ENCODE peak calls at places on chromosome 10, in eight cellular contexts. One of them, this sample, is unnamed.

GRCh38 chr10:77391605-77392235 is 245.9 kb downstream of the KCNMA1 start:
- DNase-seq in HCT116: peak; percentile 74
- DNase-seq in GM12878: no peak
- DNase-seq in GM23248: peak; percentile 88
- DNase-seq in endothelial cell of umbilical vein: peak; percentile 63
- DNase-seq in PC-3: peak; percentile 100
- DNase-seq in neuronal stem cell: peak; percentile 84
- DNase-seq in DND-41: peak; percentile 51
- DNase-seq in this sample: peak; percentile 13

GRCh38 chr10:79054203-79055099 is 14.3 kb upstream of the ZMIZ1 start:
- DNase-seq in endothelial cell of umbilical vein: no peak
- DNase-seq in GM12878: no peak
- DNase-seq in HCT116: no peak
- DNase-seq in PC-3: no peak
- DNase-seq in GM23248: no peak
- DNase-seq in neuronal stem cell: no peak
- DNase-seq in DND-41: no peak
- DNase-seq in this sample: no peak

GRCh38 chr10:124449170-124450009 is 445 bp downstream of the NKX1-2 start:
- DNase-seq in neuronal stem cell: no peak
- DNase-seq in GM12878: no peak
- DNase-seq in HCT116: no peak
- DNase-seq in endothelial cell of umbilical vein: no peak
- DNase-seq in GM23248: peak; percentile 12
- DNase-seq in DND-41: no peak
- DNase-seq in PC-3: peak; percentile 39
- DNase-seq in this sample: no peak

GRCh38 chr10:119426699-119427098 is 115.8 kb downstream of the RGS10 start:
- DNase-seq in PC-3: no peak
- DNase-seq in DND-41: no peak
- DNase-seq in GM12878: no peak
- DNase-seq in HCT116: no peak
- DNase-seq in GM23248: no peak
- DNase-seq in endothelial cell of umbilical vein: no peak
- DNase-seq in neuronal stem cell: no peak
- DNase-seq in this sample: no peak

GRCh38 chr10:48807786-48808185 is 123.1 kb downstream of the WDFY4 start:
- DNase-seq in PC-3: no peak
- DNase-seq in endothelial cell of umbilical vein: no peak
- DNase-seq in DND-41: no peak
- DNase-seq in GM12878: no peak
- DNase-seq in HCT116: no peak
- DNase-seq in GM23248: peak; percentile 59
- DNase-seq in neuronal stem cell: no peak
- DNase-seq in this sample: no peak

GRCh38 chr10:132492323-132493035 is 45.1 kb upstream of the INPP5A start:
- DNase-seq in endothelial cell of umbilical vein: no peak
- DNase-seq in HCT116: no peak
- DNase-seq in GM12878: no peak
- DNase-seq in neuronal stem cell: no peak
- DNase-seq in GM23248: no peak
- DNase-seq in PC-3: no peak
- DNase-seq in DND-41: no peak
- DNase-seq in this sample: no peak

GRCh38 chr10:122149138-122149606 is 121.9 kb upstream of the BTBD16 start:
- DNase-seq in endothelial cell of umbilical vein: peak; percentile 22
- DNase-seq in GM23248: no peak
- DNase-seq in PC-3: no peak
- DNase-seq in neuronal stem cell: no peak
- DNase-seq in HCT116: no peak
- DNase-seq in DND-41: no peak
- DNase-seq in GM12878: no peak
- DNase-seq in this sample: no peak

GRCh38 chr10:75640803-75641202 is 209.4 kb downstream of the LRMDA start:
- DNase-seq in HCT116: no peak
- DNase-seq in DND-41: no peak
- DNase-seq in PC-3: no peak
- DNase-seq in GM23248: no peak
- DNase-seq in neuronal stem cell: no peak
- DNase-seq in GM12878: no peak
- DNase-seq in endothelial cell of umbilical vein: no peak
- DNase-seq in this sample: no peak

GRCh38 chr10:119474606-119475005 is 67.9 kb downstream of the RGS10 start:
- DNase-seq in PC-3: no peak
- DNase-seq in endothelial cell of umbilical vein: no peak
- DNase-seq in DND-41: no peak
- DNase-seq in GM23248: no peak
- DNase-seq in HCT116: no peak
- DNase-seq in GM12878: no peak
- DNase-seq in neuronal stem cell: no peak
- DNase-seq in this sample: no peak

GRCh38 chr10:30284860-30285594 is 64.1 kb downstream of the MTPAP start:
- DNase-seq in GM12878: peak; percentile 42
- DNase-seq in DND-41: no peak
- DNase-seq in HCT116: no peak
- DNase-seq in endothelial cell of umbilical vein: no peak
- DNase-seq in neuronal stem cell: no peak
- DNase-seq in PC-3: peak; percentile 35
- DNase-seq in GM23248: peak; percentile 70
- DNase-seq in this sample: no peak

GRCh38 chr10:79431891-79432831 is 13.3 kb downstream of the ZCCHC24 start:
- DNase-seq in GM23248: peak; percentile 44
- DNase-seq in endothelial cell of umbilical vein: no peak
- DNase-seq in PC-3: no peak
- DNase-seq in GM12878: no peak
- DNase-seq in neuronal stem cell: no peak
- DNase-seq in HCT116: no peak
- DNase-seq in DND-41: no peak
- DNase-seq in this sample: no peak

GRCh38 chr10:62178568-62178967 is 90.1 kb downstream of the RTKN2 start:
- DNase-seq in DND-41: no peak
- DNase-seq in neuronal stem cell: no peak
- DNase-seq in PC-3: no peak
- DNase-seq in endothelial cell of umbilical vein: no peak
- DNase-seq in GM23248: no peak
- DNase-seq in HCT116: no peak
- DNase-seq in GM12878: no peak
- DNase-seq in this sample: no peak
- H2AFZ ChIP-seq in DND-41: no peak overlapping the region
- H2AFZ ChIP-seq in neuronal stem cell: no peak overlapping the region
- H2AFZ ChIP-seq in PC-3: no peak overlapping the region
- H2AFZ ChIP-seq in endothelial cell of umbilical vein: no peak overlapping the region
- H2AFZ ChIP-seq in GM23248: no peak overlapping the region
- H2AFZ ChIP-seq in HCT116: no peak overlapping the region
- H2AFZ ChIP-seq in GM12878: no peak overlapping the region
- H2AFZ ChIP-seq in this sample: no peak overlapping the region

GRCh38 chr10:114402871-114403544 is 1.3 kb downstream of the AFAP1L2 start:
- DNase-seq in neuronal stem cell: no peak
- DNase-seq in GM23248: no peak
- DNase-seq in DND-41: no peak
- DNase-seq in HCT116: no peak
- DNase-seq in endothelial cell of umbilical vein: no peak
- DNase-seq in PC-3: no peak
- DNase-seq in GM12878: no peak
- DNase-seq in this sample: no peak

GRCh38 chr10:114403545-114404161 is 649 bp downstream of the AFAP1L2 start:
- DNase-seq in GM23248: peak; percentile 12
- DNase-seq in HCT116: no peak
- DNase-seq in GM12878: no peak
- DNase-seq in PC-3: no peak
- DNase-seq in endothelial cell of umbilical vein: no peak
- DNase-seq in DND-41: no peak
- DNase-seq in neuronal stem cell: peak; percentile 45
- DNase-seq in this sample: no peak

GRCh38 chr10:114406455-114406854 is 2.2 kb upstream of the AFAP1L2 start:
- DNase-seq in DND-41: no peak
- DNase-seq in HCT116: no peak
- DNase-seq in neuronal stem cell: no peak
- DNase-seq in PC-3: no peak
- DNase-seq in endothelial cell of umbilical vein: no peak
- DNase-seq in GM23248: no peak
- DNase-seq in GM12878: no peak
- DNase-seq in this sample: no peak

GRCh38 chr10:114404171-114405010 is at the start of gene AFAP1L2:
- DNase-seq in endothelial cell of umbilical vein: no peak
- DNase-seq in HCT116: no peak
- DNase-seq in GM12878: no peak
- DNase-seq in GM23248: peak; percentile 35
- DNase-seq in neuronal stem cell: no peak
- DNase-seq in DND-41: no peak
- DNase-seq in PC-3: peak; percentile 27
- DNase-seq in this sample: no peak

GRCh38 chr10:114405011-114405350 is 679 bp upstream of the AFAP1L2 start:
- DNase-seq in GM12878: no peak
- DNase-seq in neuronal stem cell: no peak
- DNase-seq in PC-3: no peak
- DNase-seq in HCT116: no peak
- DNase-seq in endothelial cell of umbilical vein: no peak
- DNase-seq in GM23248: no peak
- DNase-seq in DND-41: no peak
- DNase-seq in this sample: no peak
- H2AFZ ChIP-seq in GM12878: no peak overlapping the region
- H2AFZ ChIP-seq in neuronal stem cell: peak overlapping the region; percentile 91
- H2AFZ ChIP-seq in PC-3: no peak overlapping the region
- H2AFZ ChIP-seq in HCT116: no peak overlapping the region
- H2AFZ ChIP-seq in endothelial cell of umbilical vein: no peak overlapping the region
- H2AFZ ChIP-seq in GM23248: no peak overlapping the region
- H2AFZ ChIP-seq in DND-41: no peak overlapping the region
- H2AFZ ChIP-seq in this sample: no peak overlapping the region

DNA sequence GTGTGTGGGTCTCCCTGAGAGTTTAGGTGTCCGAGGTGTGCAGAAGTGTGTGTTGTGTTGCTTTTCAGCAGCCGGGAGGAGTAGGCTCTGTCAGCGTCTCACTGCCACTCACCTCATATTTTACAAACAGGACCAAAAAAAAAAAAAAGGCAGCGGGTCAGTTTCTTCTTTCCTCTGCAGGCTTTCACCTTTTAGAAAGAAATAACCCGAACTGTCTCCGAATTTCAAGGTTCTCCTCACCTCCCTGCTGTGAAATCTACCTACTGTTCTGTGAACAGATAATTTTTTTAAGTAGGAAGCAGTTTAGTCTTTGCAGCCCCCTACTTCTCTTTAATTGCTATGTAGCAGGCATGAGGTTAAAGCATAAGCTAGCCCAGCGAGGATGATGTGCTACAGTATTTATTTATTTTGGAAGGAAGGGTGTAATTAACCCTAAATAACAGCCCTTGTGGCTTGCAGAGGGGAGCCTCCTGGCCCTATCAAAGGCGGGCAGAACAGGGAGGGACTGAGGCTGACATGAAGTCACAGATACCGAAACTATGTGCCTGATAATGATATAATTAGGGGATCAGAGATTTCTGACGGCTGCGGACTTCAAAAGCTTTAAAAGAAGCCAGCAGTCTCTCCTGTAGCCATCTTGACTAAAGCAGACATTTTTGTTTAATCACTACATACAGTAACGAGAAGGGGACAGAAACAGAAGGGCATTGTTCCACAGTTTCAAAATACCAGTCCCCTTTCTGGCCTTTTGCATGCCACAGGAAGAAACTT is 1.6 kb downstream of the BAMBI start:
- DNase-seq in PC-3: peak; percentile 25
- DNase-seq in endothelial cell of umbilical vein: peak; percentile 49
- DNase-seq in neuronal stem cell: no peak
- DNase-seq in GM23248: no peak
- DNase-seq in HCT116: no peak
- DNase-seq in GM12878: no peak
- DNase-seq in DND-41: no peak
- DNase-seq in this sample: peak; percentile 47
- H2AFZ ChIP-seq in PC-3: peak overlapping the region; percentile 68
- H2AFZ ChIP-seq in endothelial cell of umbilical vein: peak overlapping the region; percentile 81
- H2AFZ ChIP-seq in neuronal stem cell: peak overlapping the region; percentile 97
- H2AFZ ChIP-seq in GM23248: no peak overlapping the region
- H2AFZ ChIP-seq in HCT116: no peak overlapping the region
- H2AFZ ChIP-seq in GM12878: no peak overlapping the region
- H2AFZ ChIP-seq in DND-41: no peak overlapping the region
- H2AFZ ChIP-seq in this sample: peak overlapping the region; percentile 43

DNA sequence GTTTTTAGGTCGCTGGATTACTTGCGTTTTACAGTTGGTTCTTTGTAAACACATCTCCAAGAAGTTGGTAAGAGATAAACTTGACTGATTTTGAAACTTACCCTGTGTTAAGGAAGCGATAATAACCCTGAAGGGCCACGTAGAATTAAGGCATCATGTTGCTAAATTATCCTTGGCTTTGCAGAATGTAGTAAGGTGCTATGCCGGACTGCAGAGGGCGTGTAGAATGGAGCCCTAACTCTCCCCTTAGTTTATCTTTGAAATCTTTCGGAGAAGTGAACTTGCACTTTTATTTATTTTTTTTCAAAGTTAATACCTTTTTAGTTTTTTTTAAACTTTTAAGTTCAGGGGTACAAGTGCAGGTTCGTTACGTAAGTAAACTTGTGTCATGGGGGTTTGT is 208.8 kb upstream of the DKK1 start:
- DNase-seq in GM23248: no peak
- DNase-seq in endothelial cell of umbilical vein: no peak
- DNase-seq in neuronal stem cell: no peak
- DNase-seq in PC-3: no peak
- DNase-seq in GM12878: no peak
- DNase-seq in DND-41: no peak
- DNase-seq in HCT116: no peak
- DNase-seq in this sample: no peak
- H2AFZ ChIP-seq in GM23248: no peak overlapping the region
- H2AFZ ChIP-seq in endothelial cell of umbilical vein: no peak overlapping the region
- H2AFZ ChIP-seq in neuronal stem cell: no peak overlapping the region
- H2AFZ ChIP-seq in PC-3: no peak overlapping the region
- H2AFZ ChIP-seq in GM12878: no peak overlapping the region
- H2AFZ ChIP-seq in DND-41: no peak overlapping the region
- H2AFZ ChIP-seq in HCT116: no peak overlapping the region
- H2AFZ ChIP-seq in this sample: no peak overlapping the region

GRCh38 chr10:4661572-4662255 is 164.3 kb upstream of the AKR1E2 start:
- DNase-seq in HCT116: no peak
- DNase-seq in PC-3: no peak
- DNase-seq in endothelial cell of umbilical vein: no peak
- DNase-seq in GM12878: no peak
- DNase-seq in DND-41: no peak
- DNase-seq in GM23248: peak; percentile 59
- DNase-seq in neuronal stem cell: no peak
- DNase-seq in this sample: no peak
- H2AFZ ChIP-seq in HCT116: peak overlapping the region; percentile 63
- H2AFZ ChIP-seq in PC-3: no peak overlapping the region
- H2AFZ ChIP-seq in endothelial cell of umbilical vein: no peak overlapping the region
- H2AFZ ChIP-seq in GM12878: no peak overlapping the region
- H2AFZ ChIP-seq in DND-41: peak overlapping the region; percentile 66
- H2AFZ ChIP-seq in GM23248: peak overlapping the region; percentile 86
- H2AFZ ChIP-seq in neuronal stem cell: no peak overlapping the region
- H2AFZ ChIP-seq in this sample: no peak overlapping the region

GRCh38 chr10:71025535-71025934 is 137.2 kb upstream of the PCBD1 start:
- DNase-seq in HCT116: no peak
- DNase-seq in neuronal stem cell: no peak
- DNase-seq in PC-3: peak; percentile 78
- DNase-seq in endothelial cell of umbilical vein: no peak
- DNase-seq in GM23248: no peak
- DNase-seq in GM12878: no peak
- DNase-seq in DND-41: no peak
- DNase-seq in this sample: no peak
- H2AFZ ChIP-seq in HCT116: no peak overlapping the region
- H2AFZ ChIP-seq in neuronal stem cell: no peak overlapping the region
- H2AFZ ChIP-seq in PC-3: no peak overlapping the region
- H2AFZ ChIP-seq in endothelial cell of umbilical vein: no peak overlapping the region
- H2AFZ ChIP-seq in GM23248: no peak overlapping the region
- H2AFZ ChIP-seq in GM12878: no peak overlapping the region
- H2AFZ ChIP-seq in DND-41: no peak overlapping the region
- H2AFZ ChIP-seq in this sample: no peak overlapping the region